ENCODE peak calls at places on chromosomes 1 and 21, in nine cellular contexts. Q is CD8-positive, alpha-beta memory T cell; Y is A673; M is PC-3; B is heart left ventricle; V is adipocyte; R is ovary; F is Panc1; U is neuronal stem cell. S is an unnamed sample. For H3K9me3, the result is how much of the 10 kb centered on the place peaks cover.

GRCh38 chr1:63848764-63849548 is 75.1 kb downstream of the ROR1 start:
- DNase-seq in Q (no peak), Y (no peak), M (no peak), B (no peak), V (no peak), R (no peak), F (no peak), U (no peak), S (no peak)

GRCh38 chr21:25790122-25790951 is 55.6 kb downstream of the GABPA start:
- DNase-seq in Q (no peak), Y (peak), M (peak), B (no peak), V (peak), R (no peak), F (peak), U (peak), S (no peak)

GRCh38 chr1:201254625-201255469 is 28.5 kb upstream of the PKP1 start:
- DNase-seq in Q (peak), Y (peak), M (peak), B (peak), V (peak), R (no peak), F (no peak), U (peak), S (peak)

GRCh38 chr1:111139234-111139955 is 498 bp downstream of the DRAM2 start:
- DNase-seq in Q (peak), Y (peak), M (peak), B (peak), V (peak), R (no peak), F (no peak), U (peak), S (peak)

GRCh38 chr21:8991088-8991907 is 1530.1 kb upstream of the TPTE start:
- DNase-seq in Q (no peak), Y (no peak), M (peak), B (no peak), V (no peak), R (no peak), F (peak), U (no peak), S (no peak)

GRCh38 chr1:168979303-168979702 is 127.2 kb upstream of the ATP1B1 start:
- DNase-seq in Q (no peak), Y (no peak), M (no peak), B (no peak), V (no peak), R (no peak), F (no peak), U (no peak), S (no peak)

GRCh38 chr1:52032785-52033131 is 852 bp downstream of the KTI12 start:
- DNase-seq in Q (no peak), Y (peak), M (peak), B (peak), V (peak), R (peak), F (no peak), U (no peak), S (no peak)

GRCh38 chr1:55071477-55071876 is 32.1 kb downstream of the PCSK9 start:
- DNase-seq in Q (no peak), Y (peak), M (peak), B (no peak), V (peak), R (no peak), F (peak), U (peak), S (no peak)

GRCh38 chr1:154445040-154445472 is 39.9 kb downstream of the IL6R start:
- DNase-seq in Q (no peak), Y (peak), M (peak), B (no peak), V (peak), R (no peak), F (no peak), U (no peak), S (no peak)

GRCh38 chr1:161777250-161777649 is 11.1 kb downstream of the ATF6 start:
- DNase-seq in Q (no peak), Y (no peak), M (no peak), B (no peak), V (no peak), R (no peak), F (no peak), U (no peak), S (no peak)

GRCh38 chr1:171741872-171742576 is at the start of gene VAMP4:
- DNase-seq in Q (peak), Y (peak), M (peak), B (peak), V (peak), R (peak), F (peak), U (peak), S (peak)

GRCh38 chr1:43305926-43306687 is 5.3 kb downstream of the TIE1 start:
- DNase-seq in Q (no peak), Y (no peak), M (no peak), B (no peak), V (no peak), R (no peak), F (no peak), U (no peak), S (no peak)

GRCh38 chr1:243264718-243265117 is 8.9 kb downstream of the SDCCAG8 start:
- DNase-seq in Q (no peak), Y (peak), M (peak), B (no peak), V (peak), R (no peak), F (no peak), U (no peak), S (no peak)

GRCh38 chr1:107559881-107560280 is 405.1 kb downstream of the VAV3 start:
- DNase-seq in Q (no peak), Y (no peak), M (peak), B (no peak), V (no peak), R (no peak), F (no peak), U (no peak), S (no peak)

GRCh38 chr1:62286778-62287224 is 32.4 kb downstream of the KANK4 start:
- DNase-seq in Q (no peak), Y (peak), M (peak), B (no peak), V (peak), R (no peak), F (no peak), U (no peak), S (no peak)

GRCh38 chr21:46065993-46066842 is 31.7 kb upstream of the COL6A2 start:
- DNase-seq in Q (no peak), Y (no peak), M (no peak), B (no peak), V (no peak), R (peak), F (no peak), U (no peak), S (no peak)

GRCh38 chr1:47572731-47573505 is 135.1 kb downstream of the FOXD2 start:
- DNase-seq in Q (no peak), Y (no peak), M (no peak), B (no peak), V (no peak), R (no peak), F (no peak), U (no peak), S (no peak)

GRCh38 chr1:91092503-91092902 is 70.7 kb upstream of the ZNF644 start:
- DNase-seq in Q (no peak), Y (no peak), M (peak), B (no peak), V (no peak), R (no peak), F (no peak), U (peak), S (no peak)

GRCh38 chr1:240350910-240351331 is 259.2 kb downstream of the FMN2 start:
- DNase-seq in Q (no peak), Y (no peak), M (peak), B (no peak), V (peak), R (no peak), F (no peak), U (no peak), S (no peak)

GRCh38 chr1:171233183-171233582 is 15.1 kb upstream of the FMO1 start:
- DNase-seq in Q (no peak), Y (no peak), M (no peak), B (no peak), V (no peak), R (no peak), F (no peak), U (no peak), S (no peak)

GRCh38 chr1:110601332-110601731 is 4.8 kb downstream of the KCNA2 start:
- DNase-seq in Q (no peak), Y (no peak), M (no peak), B (no peak), V (no peak), R (no peak), F (no peak), U (no peak), S (no peak)

GRCh38 chr1:216660561-216660960 is 62.7 kb downstream of the ESRRG start:
- DNase-seq in Q (no peak), Y (no peak), M (no peak), B (no peak), V (no peak), R (no peak), F (no peak), U (no peak), S (no peak)

GRCh38 chr1:245156736-245157505 is 2.1 kb downstream of the KIF26B start:
- DNase-seq in Q (no peak), Y (no peak), M (peak), B (no peak), V (peak), R (no peak), F (no peak), U (no peak), S (no peak)

GRCh38 chr1:117572546-117572945 is 33.3 kb upstream of the TENT5C start:
- DNase-seq in Q (peak), Y (no peak), M (no peak), B (no peak), V (no peak), R (no peak), F (no peak), U (no peak), S (no peak)

GRCh38 chr1:57024855-57025254 is 59.0 kb upstream of the C8B start:
- DNase-seq in Q (no peak), Y (no peak), M (no peak), B (no peak), V (no peak), R (no peak), F (no peak), U (no peak), S (no peak)

GRCh38 chr1:8293141-8293540 is 24.8 kb upstream of the SLC45A1 start:
- DNase-seq in Q (no peak), Y (no peak), M (no peak), B (no peak), V (no peak), R (no peak), F (no peak), U (no peak), S (no peak)

GRCh38 chr1:114282751-114283403 is 129.2 kb upstream of the SYT6 start:
- DNase-seq in Q (peak), Y (peak), M (peak), B (peak), V (peak), R (peak), F (peak), U (peak), S (peak)

GRCh38 chr1:228798047-228798446 is 62.8 kb downstream of the RHOU start:
- DNase-seq in Q (no peak), Y (no peak), M (no peak), B (no peak), V (no peak), R (peak), F (no peak), U (no peak), S (no peak)

GRCh38 chr21:44901391-44902074 is 19.2 kb downstream of the ITGB2 start:
- DNase-seq in Q (no peak), Y (no peak), M (no peak), B (no peak), V (no peak), R (no peak), F (no peak), U (no peak), S (no peak)

GRCh38 chr1:29124366-29125236 is 898 bp upstream of the TMEM200B start:
- DNase-seq in Q (peak), Y (peak), M (peak), B (peak), V (peak), R (peak), F (no peak), U (peak), S (peak)

GRCh38 chr1:203522237-203522636 is 28.3 kb downstream of the OPTC start:
- DNase-seq in Q (no peak), Y (peak), M (no peak), B (no peak), V (no peak), R (no peak), F (no peak), U (peak), S (no peak)

GRCh38 chr1:155695107-155695506 is 6.2 kb downstream of the DAP3 start:
- DNase-seq in Q (no peak), Y (no peak), M (peak), B (no peak), V (no peak), R (no peak), F (no peak), U (no peak), S (no peak)

GRCh38 chr1:155696524-155696923 is 7.6 kb downstream of the DAP3 start:
- DNase-seq in Q (no peak), Y (no peak), M (no peak), B (no peak), V (no peak), R (no peak), F (no peak), U (no peak), S (no peak)

GRCh38 chr1:155695608-155696007 is 6.7 kb downstream of the DAP3 start:
- DNase-seq in Q (no peak), Y (no peak), M (no peak), B (no peak), V (no peak), R (no peak), F (no peak), U (no peak), S (no peak)

GRCh38 chr1:155691992-155692528 is 3.2 kb downstream of the DAP3 start:
- DNase-seq in Q (no peak), Y (no peak), M (no peak), B (no peak), V (no peak), R (no peak), F (no peak), U (no peak), S (no peak)

GRCh38 chr1:155694167-155694566 is 5.3 kb downstream of the DAP3 start:
- DNase-seq in Q (no peak), Y (no peak), M (no peak), B (no peak), V (no peak), R (no peak), F (no peak), U (no peak), S (no peak)
- H3K9me3 ChIP-seq in Q (under half), Y (under half), M (under half), B (under half), V (under half), R (under half), F (under half), U (under half), S (under half)

DNA sequence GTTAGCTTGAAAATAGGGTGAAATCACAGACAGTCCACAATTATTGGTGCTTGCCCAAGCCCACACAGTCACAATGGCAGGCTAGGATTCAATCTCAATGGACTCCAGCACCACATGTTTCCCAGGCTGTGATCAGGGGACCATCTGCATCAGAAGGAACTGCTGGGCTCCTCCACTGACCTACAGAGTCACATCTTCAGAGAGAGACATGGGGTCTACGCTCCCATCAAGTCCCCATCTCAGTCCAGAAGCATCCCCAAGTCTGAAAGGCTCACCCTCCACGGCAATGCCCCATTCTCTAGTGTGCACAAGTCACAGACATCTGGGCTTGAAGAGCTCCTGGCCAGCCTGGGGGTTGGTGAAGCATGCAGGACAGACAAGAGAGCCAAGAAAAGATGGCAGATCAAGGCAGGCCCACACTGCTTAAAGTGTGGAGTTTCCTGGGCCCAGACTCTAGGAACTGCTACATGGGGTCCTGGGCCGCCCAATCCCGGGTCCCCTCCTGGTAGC is 262.5 kb downstream of the NPHP4 start:
- DNase-seq in Q (no peak), Y (no peak), M (no peak), B (no peak), V (no peak), R (no peak), F (no peak), U (no peak), S (no peak)
- H3K9me3 ChIP-seq in Q (under half), Y (under half), M (under half), B (under half), V (under half), R (under half), F (under half), U (under half), S (under half)

GRCh38 chr1:247047260-247047659 is 31.4 kb downstream of the ZNF670 start:
- DNase-seq in Q (no peak), Y (no peak), M (no peak), B (no peak), V (no peak), R (no peak), F (no peak), U (no peak), S (no peak)

GRCh38 chr1:247043406-247043805 is 35.2 kb downstream of the ZNF670 start:
- DNase-seq in Q (no peak), Y (no peak), M (no peak), B (no peak), V (no peak), R (no peak), F (no peak), U (no peak), S (no peak)

DNA sequence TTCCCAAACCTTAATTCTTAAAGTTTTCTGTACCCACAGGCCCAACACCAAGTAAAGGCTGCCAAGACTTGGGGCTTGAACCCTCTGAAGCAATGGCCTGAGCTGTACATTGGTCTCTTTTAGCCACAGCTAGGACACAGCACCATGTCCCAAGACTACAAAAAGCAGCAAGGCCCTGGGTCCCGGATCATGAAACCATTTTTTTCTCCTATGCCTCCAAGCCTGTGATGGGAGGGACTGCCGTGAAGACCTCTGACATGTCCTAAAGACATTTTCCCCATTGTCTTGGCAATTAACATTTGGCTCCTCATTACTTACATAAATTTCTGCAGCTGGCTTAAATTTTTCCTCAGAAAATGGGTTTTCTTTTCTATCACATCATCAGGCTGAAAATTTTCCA is 30.9 kb downstream of the ZNF670 start:
- DNase-seq in Q (no peak), Y (no peak), M (no peak), B (no peak), V (no peak), R (no peak), F (no peak), U (no peak), S (no peak)
- H3K9me3 ChIP-seq in Q (under half), Y (half or more), M (half or more), B (under half), V (half or more), R (under half), F (half or more), U (under half), S (under half)

GRCh38 chr1:2981981-2982614 is 39.2 kb upstream of the ACTRT2 start:
- DNase-seq in Q (no peak), Y (no peak), M (no peak), B (peak), V (no peak), R (peak), F (no peak), U (no peak), S (no peak)
- H3K9me3 ChIP-seq in Q (under half), Y (under half), M (under half), B (under half), V (under half), R (under half), F (under half), U (under half), S (under half)

GRCh38 chr1:181181792-181182585 is 93.5 kb downstream of the IER5 start:
- DNase-seq in Q (no peak), Y (no peak), M (no peak), B (no peak), V (no peak), R (no peak), F (no peak), U (peak), S (no peak)
- H3K9me3 ChIP-seq in Q (under half), Y (under half), M (under half), B (under half), V (under half), R (under half), F (under half), U (under half), S (under half)

GRCh38 chr1:248404024-248404423 is 1.2 kb downstream of the OR2T1 start:
- DNase-seq in Q (no peak), Y (peak), M (no peak), B (no peak), V (no peak), R (no peak), F (peak), U (peak), S (no peak)
- H3K9me3 ChIP-seq in Q (under half), Y (under half), M (under half), B (under half), V (under half), R (under half), F (under half), U (under half), S (under half)

DNA sequence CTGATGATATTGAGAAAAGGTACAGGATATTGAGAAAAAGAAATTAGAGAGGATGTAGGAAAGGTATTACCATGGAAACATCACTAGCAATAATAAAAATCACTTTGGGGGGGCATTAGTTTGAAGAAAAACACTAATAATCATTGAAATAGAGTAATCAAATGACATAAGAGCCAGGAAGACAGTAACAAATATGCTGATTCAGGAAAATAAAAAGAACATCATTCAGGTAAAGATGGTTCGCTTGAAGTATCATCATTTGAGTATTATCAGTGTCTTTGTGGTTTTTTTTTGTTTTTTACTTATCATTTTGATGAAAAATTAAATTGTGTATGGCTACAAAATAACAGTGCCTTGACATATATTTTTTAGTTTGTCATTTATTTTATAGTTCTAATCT is 164.5 kb downstream of the IFI44 start:
- DNase-seq in Q (no peak), Y (no peak), M (no peak), B (no peak), V (no peak), R (no peak), F (no peak), U (no peak), S (no peak)
- H3K9me3 ChIP-seq in Q (under half), Y (under half), M (under half), B (under half), V (under half), R (under half), F (under half), U (under half), S (under half)

GRCh38 chr1:118995312-118996016 is 7.3 kb upstream of the TBX15 start:
- DNase-seq in Q (no peak), Y (no peak), M (peak), B (no peak), V (no peak), R (no peak), F (no peak), U (no peak), S (no peak)

GRCh38 chr1:118991448-118991847 is 3.3 kb upstream of the TBX15 start:
- DNase-seq in Q (no peak), Y (no peak), M (no peak), B (no peak), V (no peak), R (no peak), F (no peak), U (no peak), S (no peak)

GRCh38 chr1:118992426-118992825 is 4.3 kb upstream of the TBX15 start:
- DNase-seq in Q (no peak), Y (no peak), M (no peak), B (no peak), V (no peak), R (no peak), F (no peak), U (no peak), S (no peak)

GRCh38 chr1:118992868-118993711 is 4.9 kb upstream of the TBX15 start:
- DNase-seq in Q (no peak), Y (no peak), M (no peak), B (no peak), V (no peak), R (no peak), F (no peak), U (no peak), S (no peak)

GRCh38 chr1:118993712-118994049 is 5.5 kb upstream of the TBX15 start:
- DNase-seq in Q (no peak), Y (no peak), M (no peak), B (no peak), V (no peak), R (no peak), F (no peak), U (no peak), S (no peak)
- H3K9me3 ChIP-seq in Q (under half), Y (under half), M (under half), B (under half), V (under half), R (under half), F (under half), U (under half), S (under half)